ENCODE peak calls at places on chromosomes 16 and 17, in six cellular contexts. M is AG10803, D is cardiac muscle cell, U is lung, O is testis, P is ascending aorta. C is an unnamed sample.

GRCh38 chr16:47612711-47613110 is 151.6 kb downstream of the PHKB start:
- DNase-seq in M (peak), D (no peak), U (no peak), O (no peak), P (no peak), C (peak)

GRCh38 chr16:56319391-56319790 is 106.0 kb downstream of the AMFR start:
- DNase-seq in M (no peak), D (no peak), U (no peak), O (no peak), P (no peak), C (no peak)

GRCh38 chr17:34917381-34917780 is 43.9 kb downstream of the CCT6B start:
- DNase-seq in M (no peak), D (no peak), U (no peak), O (no peak), P (no peak), C (no peak)

GRCh38 chr17:80989586-80989913 is 2.1 kb upstream of the CHMP6 start:
- DNase-seq in M (no peak), D (no peak), U (no peak), O (no peak), P (no peak), C (no peak)

GRCh38 chr16:72149676-72150464 is 22.1 kb downstream of the PMFBP1 start:
- DNase-seq in M (no peak), D (no peak), U (no peak), O (no peak), P (no peak), C (no peak)

GRCh38 chr17:12729086-12729485 is 60.2 kb upstream of the ARHGAP44 start:
- DNase-seq in M (no peak), D (peak), U (no peak), O (no peak), P (peak), C (peak)

GRCh38 chr16:26598989-26599785 is 467.5 kb upstream of the C16orf82 start:
- DNase-seq in M (no peak), D (no peak), U (no peak), O (no peak), P (no peak), C (no peak)

GRCh38 chr17:8126306-8127066 is 2.6 kb upstream of the HES7 start:
- DNase-seq in M (peak), D (no peak), U (no peak), O (peak), P (no peak), C (no peak)

GRCh38 chr17:2357237-2357636 is 19.9 kb downstream of the SGSM2 start:
- DNase-seq in M (no peak), D (no peak), U (no peak), O (no peak), P (no peak), C (no peak)

GRCh38 chr17:8556074-8556473 is 74.5 kb downstream of the MYH10 start:
- DNase-seq in M (peak), D (no peak), U (no peak), O (no peak), P (peak), C (peak)

GRCh38 chr17:2453865-2454264 is 53.0 kb upstream of the MNT start:
- DNase-seq in M (no peak), D (no peak), U (no peak), O (no peak), P (no peak), C (no peak)

GRCh38 chr17:59498421-59499307 is 66.7 kb upstream of the DHX40 start:
- DNase-seq in M (peak), D (no peak), U (no peak), O (no peak), P (no peak), C (no peak)

GRCh38 chr17:75625813-75626486 is 7.3 kb upstream of the SMIM5 start:
- DNase-seq in M (no peak), D (peak), U (no peak), O (peak), P (no peak), C (peak)

GRCh38 chr17:67994827-67995567 is 1.3 kb downstream of the C17orf58 start:
- DNase-seq in M (peak), D (peak), U (no peak), O (no peak), P (peak), C (peak)

GRCh38 chr17:68355093-68355492 is 63.8 kb downstream of the ARSG start:
- DNase-seq in M (peak), D (peak), U (no peak), O (no peak), P (no peak), C (peak)

GRCh38 chr17:68439656-68440290 is 17.5 kb downstream of the WIPI1 start:
- DNase-seq in M (no peak), D (peak), U (no peak), O (no peak), P (peak), C (no peak)

GRCh38 chr16:15059324-15059723 is 3.5 kb upstream of the NTAN1 start:
- DNase-seq in M (no peak), D (no peak), U (no peak), O (no peak), P (no peak), C (no peak)

GRCh38 chr17:57887161-57887560 is 37.3 kb upstream of the MRPS23 start:
- DNase-seq in M (no peak), D (no peak), U (no peak), O (no peak), P (no peak), C (no peak)

GRCh38 chr16:49782405-49782804 is 73.5 kb downstream of the ZNF423 start:
- DNase-seq in M (no peak), D (no peak), U (no peak), O (no peak), P (no peak), C (no peak)

GRCh38 chr17:83196088-83196765 is 116.8 kb downstream of the METRNL start:
- DNase-seq in M (peak), D (peak), U (no peak), O (peak), P (no peak), C (peak)

GRCh38 chr16:58832496-58832895 is 98.4 kb upstream of the GOT2 start:
- DNase-seq in M (no peak), D (no peak), U (no peak), O (no peak), P (no peak), C (no peak)

GRCh38 chr16:27745348-27745747 is 195.4 kb downstream of the KATNIP start:
- DNase-seq in M (no peak), D (peak), U (no peak), O (no peak), P (no peak), C (peak)

GRCh38 chr16:6957676-6958075 is 375.0 kb upstream of the RBFOX1 start:
- DNase-seq in M (no peak), D (no peak), U (no peak), O (no peak), P (no peak), C (no peak)

GRCh38 chr17:40073454-40074174 is 10.8 kb downstream of the THRA start:
- DNase-seq in M (no peak), D (no peak), U (no peak), O (no peak), P (no peak), C (no peak)

GRCh38 chr16:19555938-19556778 is 655 bp downstream of the VPS35L start:
- DNase-seq in M (peak), D (peak), U (no peak), O (peak), P (no peak), C (peak)

GRCh38 chr17:46179375-46179999 is 13.7 kb downstream of the KANSL1 start:
- DNase-seq in M (no peak), D (no peak), U (no peak), O (no peak), P (no peak), C (no peak)

GRCh38 chr16:17228048-17228707 is 242.6 kb downstream of the XYLT1 start:
- DNase-seq in M (no peak), D (no peak), U (no peak), O (peak), P (no peak), C (peak)

GRCh38 chr16:17412221-17412620 is 58.5 kb downstream of the XYLT1 start:
- DNase-seq in M (peak), D (no peak), U (no peak), O (no peak), P (no peak), C (no peak)

GRCh38 chr16:74568961-74569631 is 37.8 kb downstream of the GLG1 start:
- DNase-seq in M (peak), D (peak), U (no peak), O (no peak), P (no peak), C (peak)

GRCh38 chr17:45320349-45320930 is 3.6 kb upstream of the MAP3K14 start:
- DNase-seq in M (peak), D (no peak), U (no peak), O (no peak), P (no peak), C (peak)

GRCh38 chr17:4593021-4593797 is 8.9 kb downstream of the SMTNL2 start:
- DNase-seq in M (no peak), D (no peak), U (no peak), O (no peak), P (no peak), C (no peak)

GRCh38 chr16:30715777-30716445 is 16.9 kb downstream of the SRCAP start:
- DNase-seq in M (peak), D (peak), U (no peak), O (no peak), P (no peak), C (peak)

GRCh38 chr17:48757524-48757961 is 29.0 kb upstream of the HOXB13 start:
- DNase-seq in M (peak), D (no peak), U (no peak), O (no peak), P (no peak), C (no peak)

GRCh38 chr16:72129976-72130656 is 36.5 kb downstream of the DHX38 start:
- DNase-seq in M (no peak), D (no peak), U (no peak), O (peak), P (no peak), C (no peak)

GRCh38 chr16:70572926-70573270 is 49.3 kb downstream of the SF3B3 start:
- DNase-seq in M (no peak), D (no peak), U (no peak), O (no peak), P (no peak), C (no peak)

GRCh38 chr17:40371261-40371929 is 6.9 kb upstream of the GJD3 start:
- DNase-seq in M (no peak), D (no peak), U (no peak), O (no peak), P (no peak), C (no peak)

GRCh38 chr17:7014995-7015586 is 2.7 kb downstream of the RNASEK start:
- DNase-seq in M (peak), D (peak), U (no peak), O (no peak), P (peak), C (peak)

GRCh38 chr16:7316266-7316888 is 16.3 kb upstream of the RBFOX1 start:
- DNase-seq in M (no peak), D (no peak), U (no peak), O (no peak), P (no peak), C (no peak)

GRCh38 chr17:77208217-77208808 is 67.5 kb downstream of the SEC14L1 start:
- DNase-seq in M (peak), D (peak), U (no peak), O (peak), P (no peak), C (peak)
- TF ChIP-seq CTCF in M (peak), D (peak), U (no peak), O (peak), P (peak), C (peak)

DNA sequence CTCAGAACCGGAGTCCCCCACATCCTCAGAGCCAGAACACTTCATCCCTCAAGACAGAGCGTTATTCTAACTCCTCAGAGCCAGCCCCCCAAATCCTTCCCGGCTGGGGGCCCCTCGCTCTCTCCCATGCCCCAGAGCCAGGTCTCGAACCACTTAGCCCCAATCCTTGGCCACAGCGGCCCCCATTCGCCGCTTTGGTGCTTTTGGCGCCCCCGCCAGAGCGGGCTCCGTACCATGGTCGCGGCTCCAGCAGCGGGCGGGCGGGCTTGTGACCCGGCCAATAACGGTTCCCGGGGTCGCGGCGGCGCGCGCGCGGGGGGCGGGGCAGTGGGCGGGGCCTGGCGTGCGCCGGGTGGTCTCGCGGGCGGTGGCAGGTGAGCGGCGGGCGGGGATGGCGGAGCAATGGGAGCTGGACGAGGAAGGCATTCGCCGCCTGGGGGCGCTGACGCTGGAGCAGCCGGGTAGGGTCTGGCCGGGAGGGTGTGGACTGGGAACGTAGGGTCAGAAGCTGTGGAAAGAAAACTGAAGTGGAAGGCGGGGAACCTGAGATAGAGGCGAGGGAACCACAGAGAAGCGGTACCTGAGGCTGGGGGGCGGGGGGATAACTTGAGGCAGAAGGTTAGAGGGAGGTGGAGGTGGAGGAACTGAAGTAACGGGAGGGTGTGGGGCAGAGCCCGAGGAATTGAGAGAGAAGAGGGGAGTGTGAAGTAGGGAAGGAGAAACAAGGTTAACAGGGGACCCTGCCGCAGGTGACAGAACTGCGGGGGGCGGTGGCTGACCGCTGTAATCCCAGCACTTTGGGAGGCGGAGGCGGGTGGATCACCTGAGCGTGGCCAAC is at the start of the genes KCTD19 and LRRC36:
- DNase-seq in M (no peak), D (peak), U (peak), O (peak), P (no peak), C (peak)
- H3K4me3 ChIP-seq in M (peak), D (peak), U (peak), O (peak), P (peak), C (peak)

GRCh38 chr16:2007081-2007836 is 2.4 kb downstream of the ZNF598 start:
- DNase-seq in M (no peak), D (no peak), U (no peak), O (no peak), P (no peak), C (no peak)

GRCh38 chr16:2004795-2005517 is 4.7 kb downstream of the ZNF598 start:
- DNase-seq in M (no peak), D (no peak), U (no peak), O (peak), P (no peak), C (peak)

GRCh38 chr16:2006317-2006716 is 3.3 kb downstream of the ZNF598 start:
- DNase-seq in M (no peak), D (no peak), U (no peak), O (no peak), P (no peak), C (no peak)

GRCh38 chr16:2003827-2004641 is 5.6 kb downstream of the ZNF598 start:
- DNase-seq in M (peak), D (peak), U (peak), O (peak), P (peak), C (peak)

GRCh38 chr16:2005646-2006045 is 4.0 kb downstream of the ZNF598 start:
- DNase-seq in M (peak), D (no peak), U (no peak), O (no peak), P (no peak), C (no peak)
- TF ChIP-seq CTCF in M (no peak), D (no peak), U (peak), O (no peak), P (no peak), C (no peak)

GRCh38 chr16:54938351-54939346 is 8.0 kb downstream of the IRX5 start:
- DNase-seq in M (no peak), D (peak), U (no peak), O (no peak), P (no peak), C (no peak)
- H3K4me3 ChIP-seq in M (peak), D (no peak), U (no peak), O (no peak), P (peak), C (no peak)

DNA sequence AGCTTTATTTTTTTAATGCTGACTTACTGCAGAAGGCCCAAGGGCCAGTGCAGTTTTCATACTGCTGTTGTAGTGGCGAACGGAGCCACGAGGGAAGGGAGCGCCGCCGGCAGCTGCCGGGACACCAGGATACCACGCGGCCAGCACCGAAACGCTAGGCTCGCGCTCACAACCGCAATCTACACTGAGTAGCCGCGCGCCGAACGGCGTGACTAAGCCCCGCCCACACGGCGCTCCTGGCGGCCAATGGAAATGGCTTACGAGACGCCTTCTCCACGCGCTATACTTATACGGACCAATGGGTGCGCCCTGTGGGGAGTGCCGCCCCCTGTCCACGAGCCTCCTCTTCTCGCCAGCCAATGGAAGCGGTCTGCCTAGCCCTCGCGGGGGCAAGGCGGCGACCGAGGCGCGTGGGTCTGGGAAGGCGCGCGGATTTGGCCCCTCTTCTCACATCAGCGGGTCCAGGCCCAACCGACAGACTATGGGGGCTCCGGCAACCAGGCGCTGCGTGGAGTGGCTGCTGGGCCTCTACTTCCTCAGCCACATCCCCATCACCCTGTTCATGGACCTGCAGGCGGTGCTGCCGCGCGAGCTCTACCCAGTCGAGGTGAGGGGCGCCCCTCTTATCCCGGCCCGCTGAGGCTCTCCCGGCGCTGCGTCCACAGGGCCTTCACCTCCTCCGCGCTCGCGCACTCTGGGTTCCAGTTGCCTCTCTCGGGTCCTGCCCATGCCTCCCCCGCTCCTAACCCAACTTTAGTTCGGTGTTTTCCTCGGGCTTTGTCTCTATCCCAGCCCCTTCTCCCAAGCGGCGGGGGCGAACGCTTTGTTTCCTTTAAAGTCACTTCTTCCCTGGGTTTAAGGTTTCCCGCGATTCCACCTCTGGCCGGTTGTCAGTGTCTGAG is at the start of gene TMEM97:
- DNase-seq in M (peak), D (peak), U (peak), O (peak), P (peak), C (peak)
- TF ChIP-seq CTCF in M (peak), D (peak), U (no peak), O (no peak), P (no peak), C (peak)

GRCh38 chr17:60664022-60664421 is 13.6 kb upstream of the BCAS3 start:
- DNase-seq in M (peak), D (no peak), U (no peak), O (no peak), P (no peak), C (no peak)
- H3K4me3 ChIP-seq in M (no peak), D (no peak), U (no peak), O (no peak), P (no peak), C (no peak)

GRCh38 chr17:520447-521167 is 168.0 kb upstream of the RPH3AL start:
- DNase-seq in M (no peak), D (peak), U (no peak), O (no peak), P (no peak), C (no peak)
- TF ChIP-seq CTCF in M (no peak), D (no peak), U (no peak), O (no peak), P (no peak), C (no peak)

GRCh38 chr16:21162661-21163151 is 4.2 kb downstream of the LDAF1 start:
- DNase-seq in M (peak), D (peak), U (no peak), O (peak), P (no peak), C (peak)

GRCh38 chr16:21161211-21161610 is 2.7 kb downstream of the LDAF1 start:
- DNase-seq in M (peak), D (no peak), U (no peak), O (peak), P (no peak), C (no peak)

GRCh38 chr16:21159281-21159951 is 942 bp downstream of the LDAF1 start:
- DNase-seq in M (no peak), D (no peak), U (peak), O (peak), P (no peak), C (no peak)

GRCh38 chr16:21158208-21159110 is at the start of gene LDAF1:
- DNase-seq in M (peak), D (peak), U (peak), O (peak), P (peak), C (peak)

DNA sequence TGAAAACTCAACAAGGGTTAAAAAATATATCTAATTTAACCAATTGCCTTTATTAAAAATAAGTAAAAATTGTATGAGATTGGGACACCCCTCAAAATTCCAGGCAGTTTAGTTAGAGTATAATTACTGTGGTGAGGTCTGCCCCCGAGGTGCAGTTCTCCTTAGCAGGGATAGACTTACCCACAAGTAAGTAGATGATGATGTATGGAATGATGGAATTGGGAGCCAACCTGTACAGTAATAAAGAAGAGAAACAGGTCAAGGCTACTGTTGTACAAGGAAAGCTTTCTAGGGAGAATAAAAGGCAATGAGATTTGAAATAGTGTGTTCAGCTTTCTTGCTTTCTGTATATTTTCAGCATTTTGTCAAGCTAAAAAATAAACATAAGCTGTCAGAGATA is 1.8 kb downstream of the LDAF1 start:
- DNase-seq in M (no peak), D (no peak), U (no peak), O (no peak), P (no peak), C (no peak)
- H3K4me3 ChIP-seq in M (no peak), D (no peak), U (no peak), O (no peak), P (peak), C (no peak)

GRCh38 chr17:78132767-78133178 is 2.2 kb downstream of the TMC8 start:
- DNase-seq in M (no peak), D (no peak), U (no peak), O (no peak), P (no peak), C (no peak)

GRCh38 chr17:78133179-78133951 is 2.8 kb downstream of the TMC8 start:
- DNase-seq in M (no peak), D (no peak), U (no peak), O (no peak), P (no peak), C (no peak)

GRCh38 chr17:78135858-78136500 is 5.4 kb downstream of the TMC8 start:
- DNase-seq in M (no peak), D (no peak), U (no peak), O (no peak), P (no peak), C (no peak)

GRCh38 chr17:78134899-78135385 is 4.4 kb downstream of the TMC8 start:
- DNase-seq in M (no peak), D (no peak), U (no peak), O (no peak), P (no peak), C (no peak)

GRCh38 chr17:78133971-78134898 is 3.7 kb downstream of the TMC8 start:
- DNase-seq in M (no peak), D (peak), U (peak), O (no peak), P (no peak), C (peak)
- TF ChIP-seq CTCF in M (peak), D (peak), U (peak), O (peak), P (peak), C (peak)